ENCODE peak calls at places on chromosomes 12 and 14, in four cellular contexts. T is HCT116, S is H1, V is thyroid gland. Y is an unnamed sample. For H3K9me3, the result is how much of the 10 kb centered on the place peaks cover.

GRCh38 chr12:50647479-50647878 is 116.4 kb upstream of the ATF1 start:
- DNase-seq in T (peak), S (no peak), V (no peak), Y (peak)

GRCh38 chr12:56461235-56462159 is 6.9 kb upstream of the SPRYD4 start:
- DNase-seq in T (no peak), S (no peak), V (no peak), Y (no peak)

GRCh38 chr12:6465467-6466183 is 4.9 kb downstream of the VAMP1 start:
- DNase-seq in T (peak), S (peak), V (peak), Y (peak)

GRCh38 chr14:32319368-32320049 is 9.6 kb upstream of the AKAP6 start:
- DNase-seq in T (no peak), S (no peak), V (no peak), Y (no peak)

GRCh38 chr12:127389923-127390322 is 877.0 kb upstream of the TMEM132C start:
- DNase-seq in T (no peak), S (peak), V (no peak), Y (peak)

GRCh38 chr14:102775855-102776760 is 1.1 kb upstream of the TRAF3 start:
- DNase-seq in T (no peak), S (no peak), V (peak), Y (peak)

GRCh38 chr14:101005447-101005846 is 101.9 kb upstream of the RTL1 start:
- DNase-seq in T (no peak), S (peak), V (no peak), Y (no peak)

GRCh38 chr14:97641827-97642226 is 844.6 kb downstream of the VRK1 start:
- DNase-seq in T (no peak), S (no peak), V (no peak), Y (no peak)

GRCh38 chr12:112514926-112515642 is 96.3 kb downstream of the PTPN11 start:
- DNase-seq in T (no peak), S (no peak), V (no peak), Y (no peak)

DNA sequence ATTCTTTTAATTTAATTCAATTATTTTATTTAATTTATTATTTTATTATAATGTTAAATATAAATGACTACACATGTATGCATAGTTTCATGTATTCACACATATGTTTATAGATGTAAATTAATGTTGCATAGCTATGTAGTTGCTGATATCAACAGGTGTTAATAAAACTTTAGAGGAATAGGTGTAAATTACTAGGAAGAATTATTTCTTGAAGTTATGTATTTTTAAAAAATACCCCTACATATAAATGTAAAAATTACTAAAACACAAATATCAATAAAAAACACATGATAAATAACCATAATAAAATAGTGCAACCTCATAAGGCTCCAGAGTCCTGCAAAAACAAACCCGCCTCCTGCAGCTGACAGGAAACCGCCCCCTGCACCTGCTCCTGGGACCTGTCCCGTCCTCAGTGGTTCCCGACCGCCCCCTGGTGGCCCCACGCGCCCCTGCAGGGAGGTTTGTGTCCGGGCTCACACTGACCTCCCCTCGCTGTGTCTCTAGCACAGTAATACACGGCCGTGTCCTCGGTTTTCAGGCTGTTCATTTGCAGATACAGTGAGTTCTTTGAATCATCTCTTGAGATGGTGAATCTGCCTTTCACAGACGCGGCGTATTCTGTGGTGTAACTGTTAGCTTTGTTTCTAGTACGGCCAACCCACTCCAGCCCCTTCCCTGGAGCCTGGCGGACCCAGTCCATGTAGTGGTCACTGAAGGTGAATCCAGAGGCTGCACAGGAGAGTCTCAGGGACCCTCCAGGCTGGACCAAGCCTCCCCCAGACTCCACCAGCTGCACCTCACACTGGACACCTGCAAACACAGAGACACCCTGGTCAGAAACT is 1264.0 kb downstream of the TMEM121 start:
- DNase-seq in T (no peak), S (peak), V (peak), Y (no peak)
- TF ChIP-seq CTCF in T (no peak), S (peak), V (no peak), Y (peak)

GRCh38 chr12:130334399-130334798 is 3.3 kb upstream of the PIWIL1 start:
- DNase-seq in T (no peak), S (no peak), V (no peak), Y (no peak)
- H3K9me3 ChIP-seq in T (under half), S (under half), V (under half), Y (under half)

DNA sequence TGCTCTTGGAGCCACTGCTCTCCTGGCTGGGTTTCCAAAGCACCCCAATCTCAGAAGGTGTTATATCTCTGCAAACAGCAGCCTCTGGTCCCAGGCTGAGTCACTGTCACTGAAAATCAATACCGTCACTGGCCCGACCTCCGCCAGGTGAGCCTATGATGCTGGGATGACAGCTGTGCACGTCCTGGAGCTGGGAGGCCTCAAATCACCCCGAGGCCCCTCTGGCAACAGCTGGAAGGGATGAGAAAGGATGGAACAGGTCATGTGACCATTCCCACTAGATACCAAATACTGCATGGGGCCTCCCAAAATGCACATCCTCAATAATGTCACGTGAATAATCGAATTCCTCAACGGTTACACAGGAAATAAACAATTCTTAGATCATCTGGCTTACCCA is 190.8 kb downstream of the TTC7B start:
- DNase-seq in T (no peak), S (no peak), V (no peak), Y (no peak)
- H3K27ac ChIP-seq in T (no peak), S (no peak), V (no peak), Y (no peak)

DNA sequence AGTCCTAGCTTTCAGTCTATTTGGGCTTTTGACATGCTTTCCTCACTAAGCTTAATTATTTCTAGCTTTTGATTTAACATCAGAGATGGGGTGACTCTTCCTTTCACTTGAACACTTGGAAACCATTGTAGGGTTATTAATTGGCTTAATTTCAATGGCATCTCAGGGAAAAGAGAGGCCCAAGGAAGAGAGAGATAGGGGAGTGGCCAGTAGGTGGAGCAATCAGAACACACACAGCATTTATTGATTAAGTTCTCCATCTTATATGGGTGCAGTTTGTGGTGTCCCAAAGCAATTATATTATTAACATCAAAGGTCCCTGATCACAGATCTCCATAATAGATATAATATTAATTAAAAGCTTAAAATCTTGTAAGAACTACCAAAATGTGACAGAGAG is 1466.1 kb upstream of the SEL1L start:
- DNase-seq in T (no peak), S (no peak), V (no peak), Y (peak)
- TF ChIP-seq CTCF in T (no peak), S (peak), V (no peak), Y (no peak)

DNA sequence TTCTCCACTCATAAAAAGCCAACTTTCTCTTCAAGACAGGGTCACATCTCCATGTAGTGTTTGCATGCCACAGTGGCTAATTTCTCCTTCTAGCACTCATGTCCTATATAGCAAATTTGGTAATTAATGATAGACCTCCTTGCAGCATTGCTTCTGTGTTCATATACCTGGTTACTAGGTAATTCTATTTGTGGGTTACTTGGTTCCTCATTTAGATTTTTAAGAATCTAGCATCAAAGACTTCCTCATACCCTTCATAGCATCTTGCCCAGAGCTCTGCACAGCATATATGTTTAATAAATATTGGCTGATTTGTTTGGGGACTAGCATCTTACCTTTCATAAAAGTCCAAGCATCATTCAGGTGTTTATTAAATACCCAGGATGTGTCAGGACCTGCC is 152.1 kb downstream of the DUSP6 start:
- DNase-seq in T (no peak), S (no peak), V (no peak), Y (no peak)
- H3K9me3 ChIP-seq in T (under half), S (under half), V (under half), Y (under half)

GRCh38 chr14:91573894-91574837 is 64.1 kb upstream of the PPP4R3A start:
- DNase-seq in T (peak), S (peak), V (peak), Y (peak)
- H3K27ac ChIP-seq in T (peak), S (no peak), V (no peak), Y (no peak)